ENCODE peak calls at places on chromosomes 13 and 19, in four cellular contexts. Q is breast epithelium, N is ovary, F is HCT116. J is an unnamed sample.

GRCh38 chr13:99033814-99034213 is 56.0 kb upstream of the DOCK9 start:
- DNase-seq in Q (no peak), N (no peak), F (no peak), J (no peak)

GRCh38 chr19:46408611-46409039 is 4.7 kb downstream of the CCDC8 start:
- DNase-seq in Q (peak; percentile 75), N (peak; percentile 84), F (no peak), J (peak; percentile 78)

GRCh38 chr13:99280166-99280565 is 22.0 kb upstream of the GPR18 start:
- DNase-seq in Q (no peak), N (no peak), F (no peak), J (no peak)

GRCh38 chr13:33509642-33510229 is 224.2 kb upstream of the STARD13 start:
- DNase-seq in Q (peak; percentile 54), N (no peak), F (no peak), J (peak; percentile 13)

GRCh38 chr19:41998246-41999020 is 4.4 kb upstream of the ATP1A3 start:
- DNase-seq in Q (no peak), N (no peak), F (peak; percentile 16), J (no peak)

GRCh38 chr13:75836441-75836840 is 200.3 kb downstream of the LMO7 start:
- DNase-seq in Q (peak; percentile 34), N (no peak), F (no peak), J (no peak)

GRCh38 chr13:41054212-41054877 is 7.0 kb upstream of the WBP4 start:
- DNase-seq in Q (no peak), N (no peak), F (no peak), J (no peak)

GRCh38 chr19:32822916-32823746 is 46.4 kb downstream of the SLC7A9 start:
- DNase-seq in Q (no peak), N (no peak), F (no peak), J (no peak)

GRCh38 chr19:52048604-52049493 is at the start of gene ZNF432:
- DNase-seq in Q (peak; percentile 91), N (peak; percentile 97), F (peak; percentile 16), J (peak; percentile 96)

GRCh38 chr13:23707674-23708073 is 137.5 kb downstream of the TNFRSF19 start:
- DNase-seq in Q (no peak), N (no peak), F (peak; percentile 24), J (no peak)

GRCh38 chr13:41590643-41591042 is 133.3 kb downstream of the RGCC start:
- DNase-seq in Q (no peak), N (no peak), F (no peak), J (no peak)

GRCh38 chr19:22627526-22627925 is 6.6 kb upstream of the ZNF492 start:
- DNase-seq in Q (no peak), N (no peak), F (no peak), J (no peak)

GRCh38 chr13:30140973-30141372 is 166.4 kb downstream of the KATNAL1 start:
- DNase-seq in Q (no peak), N (no peak), F (no peak), J (no peak)

GRCh38 chr13:48678316-48678715 is 24.6 kb downstream of the CYSLTR2 start:
- DNase-seq in Q (no peak), N (no peak), F (no peak), J (no peak)

GRCh38 chr19:35644987-35645679 is 3.0 kb upstream of the COX6B1 start:
- DNase-seq in Q (peak; percentile 58), N (peak; percentile 94), F (peak; percentile 56), J (peak; percentile 88)

GRCh38 chr13:67792151-67792665 is 562.1 kb upstream of the PCDH9 start:
- DNase-seq in Q (no peak), N (no peak), F (no peak), J (no peak)

GRCh38 chr13:78177306-78177705 is 258.7 kb upstream of the EDNRB start:
- DNase-seq in Q (no peak), N (no peak), F (no peak), J (no peak)

GRCh38 chr19:53772943-53773342 is 51.2 kb downstream of the NLRP12 start:
- DNase-seq in Q (peak; percentile 21), N (no peak), F (peak; percentile 61), J (no peak)

DNA sequence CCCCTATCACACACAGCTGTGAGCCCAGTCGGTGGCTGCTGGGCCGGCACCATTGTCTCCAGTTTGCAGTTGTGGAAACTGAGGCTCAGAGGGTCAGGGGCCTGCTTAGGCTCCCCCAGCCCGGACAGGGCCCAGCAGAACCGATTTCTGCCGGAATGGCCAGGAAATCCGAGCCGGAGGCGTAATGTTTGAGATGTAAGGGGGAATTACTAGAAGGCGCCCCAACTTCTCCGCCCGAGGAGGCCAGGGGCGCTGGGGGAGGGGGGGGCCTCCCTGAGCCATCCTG is 962 bp downstream of the KISS1R start:
- DNase-seq in Q (no peak), N (no peak), F (no peak), J (no peak)
- H3K4me1 ChIP-seq in Q (peaks cover 31% of the 10 kb centered on the region), N (peaks cover 13% of the 10 kb centered on the region), F (peaks cover 6% of the 10 kb centered on the region), J (peaks cover 40% of the 10 kb centered on the region)

DNA sequence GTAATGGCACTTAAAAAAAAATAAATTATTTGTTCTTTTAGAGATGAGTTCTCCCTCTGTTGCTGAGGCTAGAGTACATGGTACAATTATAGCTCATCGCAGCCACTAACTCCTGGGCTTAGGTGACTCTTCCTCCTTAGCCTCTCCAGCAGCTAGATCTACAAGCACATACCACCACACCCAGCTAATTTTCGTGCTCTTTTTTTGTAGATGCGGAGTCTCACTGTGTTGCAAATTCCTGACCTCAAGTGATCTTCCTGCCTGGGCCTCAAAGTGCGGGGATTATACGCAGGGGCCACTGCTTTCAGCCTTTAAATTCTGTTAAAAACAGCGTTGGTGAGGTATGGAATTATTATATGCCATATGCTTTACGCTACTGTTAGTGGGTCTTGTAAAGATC is 2034.0 kb downstream of the OLFM4 start:
- DNase-seq in Q (no peak), N (no peak), F (no peak), J (no peak)
- TF ChIP-seq CTCF in Q (no peak), N (no peak), F (no peak), J (no peak)

GRCh38 chr19:40603071-40603718 is 2.0 kb downstream of the LTBP4 start:
- DNase-seq in Q (no peak), N (no peak), F (no peak), J (no peak)
- H3K4me1 ChIP-seq in Q (peaks cover 17% of the 10 kb centered on the region), N (peaks cover 13% of the 10 kb centered on the region), F (peaks cover 36% of the 10 kb centered on the region), J (peaks cover 61% of the 10 kb centered on the region)

DNA sequence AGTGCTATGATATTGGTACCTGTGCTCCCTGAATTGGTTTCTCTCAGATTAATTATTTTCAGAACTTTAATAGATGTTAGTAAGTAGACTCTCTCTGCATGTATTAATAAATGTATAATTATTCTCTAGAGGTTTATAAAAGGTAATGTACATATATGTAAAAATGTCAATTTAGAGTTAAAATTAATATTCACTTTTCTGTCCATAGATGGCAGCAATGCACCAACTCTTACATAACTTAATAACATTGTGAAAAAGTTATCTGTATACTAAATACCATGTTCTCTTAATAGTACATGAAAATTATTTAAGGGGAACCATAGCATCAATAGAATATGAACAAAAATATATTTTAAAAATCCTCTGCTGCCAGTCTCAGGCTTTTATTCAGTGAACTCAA is 515.0 kb upstream of the KLHL1 start:
- DNase-seq in Q (no peak), N (no peak), F (no peak), J (no peak)
- TF ChIP-seq CTCF in Q (no peak), N (no peak), F (peak; percentile 47), J (peak; percentile 48)

J was measured in heart right ventricle.